ENCODE peak calls at places on chromosomes 12 and 14, in four cellular contexts. E is WTC11, Z is HepG2, H is GM12878. B is an unnamed sample.

GRCh38 chr12:76586764-76587395 is 27.3 kb upstream of the OSBPL8 start:
- DNase-seq in E (no peak), Z (peak), H (no peak), B (peak)

GRCh38 chr12:6465467-6466183 is 4.9 kb downstream of the VAMP1 start:
- DNase-seq in Z (peak), H (no peak), E (peak), B (peak)

GRCh38 chr12:116248433-116248832 is 29.1 kb downstream of the MED13L start:
- DNase-seq in H (no peak), E (no peak), Z (no peak), B (no peak)

GRCh38 chr14:21068521-21069387 is 1.4 kb upstream of the ARHGEF40 start:
- DNase-seq in E (peak), H (no peak), Z (peak), B (peak)

GRCh38 chr12:121333747-121334146 is 18.5 kb downstream of the ANAPC5 start:
- DNase-seq in E (no peak), H (no peak), Z (no peak), B (no peak)

GRCh38 chr12:45407967-45408743 is 192.3 kb downstream of the ANO6 start:
- DNase-seq in Z (no peak), H (no peak), E (no peak), B (no peak)

GRCh38 chr14:65813760-65814387 is 401.3 kb downstream of the FUT8 start:
- DNase-seq in Z (no peak), E (peak), H (no peak), B (no peak)

GRCh38 chr14:101182476-101182875 is 279.0 kb upstream of the RTL1 start:
- DNase-seq in E (no peak), H (no peak), Z (no peak), B (no peak)

GRCh38 chr12:107983871-107984480 is 145.1 kb upstream of the WSCD2 start:
- DNase-seq in Z (no peak), E (no peak), H (no peak), B (no peak)

GRCh38 chr12:130132831-130133635 is 29.2 kb upstream of the FZD10 start:
- DNase-seq in Z (no peak), E (no peak), H (no peak), B (no peak)

GRCh38 chr14:32560213-32560857 is 231.2 kb downstream of the AKAP6 start:
- DNase-seq in E (peak), H (no peak), Z (peak), B (peak)
- TF ChIP-seq NR2C2 in E (no peak), H (no peak), Z (no peak), B (no peak)

DNA sequence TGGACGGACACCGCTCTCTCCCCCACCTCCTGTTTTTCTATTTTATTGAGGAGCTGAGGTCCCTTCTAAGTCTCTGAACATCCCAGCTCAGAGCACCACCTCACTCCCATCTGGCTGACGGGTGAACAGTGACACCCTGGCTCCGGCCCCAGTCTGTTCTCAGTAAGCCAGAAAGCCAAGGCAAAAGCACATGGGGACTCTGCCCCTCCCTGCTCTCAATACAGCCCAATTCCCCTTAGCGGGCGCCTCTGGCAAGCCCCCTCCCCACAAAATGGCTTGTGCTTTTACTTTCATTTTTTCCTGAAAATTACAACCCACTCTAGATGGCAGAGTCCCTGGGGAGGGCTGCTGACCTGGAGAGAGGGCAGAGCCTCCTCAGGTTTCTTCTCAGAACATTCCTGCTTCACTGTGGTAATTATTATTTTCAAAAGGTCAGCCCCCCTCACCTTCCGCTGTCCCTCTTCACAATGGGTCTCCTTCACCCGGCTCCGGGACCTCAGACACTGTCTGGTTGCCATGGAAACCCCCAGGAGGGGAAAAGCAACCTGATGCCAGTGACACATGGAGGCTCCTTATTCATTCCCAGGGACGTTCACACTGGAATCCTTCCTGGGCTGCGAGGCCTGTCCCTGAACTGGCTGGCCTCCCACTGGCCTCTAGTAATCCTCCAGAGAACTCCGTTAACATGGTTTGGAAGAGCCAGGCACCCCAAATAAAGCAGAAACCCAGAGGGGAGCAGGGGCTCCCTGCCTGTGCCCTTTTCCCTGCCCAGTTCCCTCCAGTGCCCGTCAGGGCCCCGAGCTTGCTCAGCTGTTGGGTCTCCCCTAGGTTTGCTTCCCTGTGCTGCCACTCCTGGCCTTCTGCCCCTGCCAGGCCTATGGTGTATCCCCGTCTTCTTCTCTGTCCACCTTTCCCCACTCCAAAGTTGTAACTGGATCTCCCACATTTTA is 15.9 kb downstream of the COL2A1 start:
- DNase-seq in E (peak), Z (no peak), H (no peak), B (no peak)
- TF ChIP-seq ETV6 in E (no peak), Z (no peak), H (no peak), B (no peak)

GRCh38 chr14:47012533-47012932 is 361.0 kb upstream of the RPL10L start:
- DNase-seq in Z (no peak), E (no peak), H (no peak), B (no peak)
- TF ChIP-seq NR2C2 in Z (no peak), E (no peak), H (no peak), B (no peak)

DNA sequence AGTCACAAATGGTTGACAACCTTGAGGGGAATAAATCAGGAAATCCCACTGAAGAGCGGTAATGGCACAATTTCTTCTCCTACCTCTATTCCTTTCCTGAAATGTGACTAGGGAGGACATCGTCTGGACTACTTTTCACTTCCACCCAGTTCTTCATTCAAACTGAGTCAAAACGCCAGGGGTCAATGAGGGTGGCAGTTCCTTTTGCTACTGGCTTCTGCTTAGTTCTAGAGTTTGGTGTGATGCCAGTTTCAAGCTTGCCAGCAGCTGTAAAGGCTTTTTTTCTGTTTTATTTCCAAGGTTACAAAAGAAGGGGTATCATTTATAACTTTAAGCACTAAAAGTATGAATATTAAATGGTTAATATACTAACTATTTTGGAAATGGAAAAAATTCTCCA is 286.5 kb downstream of the SOX5 start:
- DNase-seq in H (no peak), E (no peak), Z (no peak), B (no peak)
- TF ChIP-seq ETV6 in H (no peak), E (no peak), Z (no peak), B (no peak)

GRCh38 chr14:75429562-75429961 is 1.7 kb downstream of the JDP2 start:
- DNase-seq in Z (no peak), E (no peak), H (no peak), B (no peak)
- TF ChIP-seq NR2C2 in Z (no peak), E (no peak), H (no peak), B (no peak)

DNA sequence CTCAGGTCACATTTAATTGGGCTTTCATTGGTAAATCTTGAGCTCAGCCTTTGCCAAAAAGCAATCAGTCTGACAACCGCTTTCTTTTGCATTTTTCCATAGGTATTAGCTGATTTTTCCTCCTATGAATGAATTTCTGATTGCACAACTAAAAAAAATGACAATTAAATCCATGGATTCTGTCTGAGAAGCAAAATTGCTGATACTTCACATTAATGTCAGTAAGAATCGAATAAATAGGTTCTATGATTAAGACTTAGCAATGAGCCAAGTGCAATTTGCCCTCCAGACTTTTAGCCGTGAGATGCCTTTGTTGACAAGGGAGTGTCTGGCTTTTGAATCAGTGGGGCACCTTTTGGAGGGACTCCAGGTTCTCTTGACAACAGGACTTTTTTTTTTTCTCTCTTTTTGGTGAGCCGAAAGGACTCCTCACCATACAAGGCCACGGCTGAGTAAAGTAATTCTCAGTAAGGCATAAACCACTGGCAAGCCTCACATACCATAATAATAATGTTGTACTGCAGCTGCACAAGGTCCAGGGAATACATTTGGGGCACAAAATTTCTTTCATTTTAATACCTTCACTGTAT is 4.7 kb upstream of the MDM1 start:
- DNase-seq in H (no peak), E (no peak), Z (no peak), B (no peak)
- TF ChIP-seq ETV6 in H (no peak), E (no peak), Z (no peak), B (no peak)

GRCh38 chr12:25058012-25058411 is 109.1 kb upstream of the BCAT1 start:
- DNase-seq in Z (no peak), E (no peak), H (no peak), B (no peak)
- TF ChIP-seq NR2C2 in Z (no peak), E (no peak), H (no peak), B (no peak)

DNA sequence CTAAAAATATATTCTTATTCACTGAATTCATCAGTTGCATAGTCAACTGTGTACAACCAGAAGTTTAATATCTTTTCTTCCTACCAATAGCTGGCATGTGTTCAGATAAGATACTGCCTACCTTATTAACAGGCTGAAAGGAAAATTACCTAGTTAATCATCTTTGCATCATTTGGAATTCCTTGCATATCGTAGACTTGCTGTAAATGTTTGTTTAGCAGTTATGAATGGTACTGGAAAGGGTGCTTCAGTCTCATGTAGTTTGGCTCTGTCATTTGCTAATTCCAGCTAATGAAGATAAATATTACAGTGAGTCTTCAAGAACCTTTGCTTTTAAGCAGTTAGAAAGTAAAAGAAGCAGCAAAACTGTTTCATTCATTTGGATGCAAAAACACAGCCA is 84.4 kb downstream of the PPHLN1 start:
- DNase-seq in Z (no peak), H (no peak), E (no peak), B (no peak)
- TF ChIP-seq ETV6 in Z (no peak), H (no peak), E (no peak), B (no peak)

GRCh38 chr12:127565241-127565640 is 701.7 kb upstream of the TMEM132C start:
- DNase-seq in Z (no peak), H (no peak), E (no peak), B (no peak)

GRCh38 chr12:127567531-127567930 is 699.4 kb upstream of the TMEM132C start:
- DNase-seq in H (no peak), Z (no peak), E (no peak), B (no peak)

GRCh38 chr12:127570387-127570786 is 696.6 kb upstream of the TMEM132C start:
- DNase-seq in E (no peak), Z (no peak), H (no peak), B (no peak)

GRCh38 chr12:127570793-127571360 is 696.1 kb upstream of the TMEM132C start:
- DNase-seq in Z (no peak), H (no peak), E (no peak), B (no peak)
- TF ChIP-seq NR2C2 in Z (no peak), H (no peak), E (no peak), B (no peak)

B was measured in K562.